ENCODE peak calls at places on chromosomes 16 and 17, in ten cellular contexts. C is T-cell; T is hepatocyte; U is hypothalamus; I is NCI-H460; P is stimulated activated effector memory CD8-positive, alpha-beta T cell treated with anti-CD3 and anti-CD28 coated beads, Interleukin-12 subunit alpha, Interleukin-12 subunit beta, amount 100 ng/mL, for 72 hours; J is NCI-H1436; B is CD4-positive, alpha-beta T cell; F is naive thymus-derived CD4-positive, alpha-beta T cell; N is stimulated activated naive CD4-positive, alpha-beta T cell. V is an unnamed sample.

GRCh38 chr16:72066747-72067146 is 3.7 kb downstream of the HPR start:
- DNase-seq in C (no peak), T (peak; percentile 54), U (no peak), I (peak; percentile 30), P (no peak), J (peak; percentile 7), B (no peak), F (peak; percentile 14), N (no peak), V (peak; percentile 5)

GRCh38 chr16:53598513-53599266 is 95.7 kb upstream of the AKTIP start:
- DNase-seq in C (no peak), T (no peak), U (no peak), I (no peak), P (no peak), J (no peak), B (no peak), F (no peak), N (no peak), V (no peak)

GRCh38 chr17:48143629-48144028 is 36.1 kb downstream of the SNX11 start:
- DNase-seq in C (no peak), T (no peak), U (no peak), I (no peak), P (no peak), J (no peak), B (no peak), F (no peak), N (no peak), V (no peak)

GRCh38 chr17:32916134-32916533 is 11.8 kb upstream of the TMEM98 start:
- DNase-seq in C (no peak), T (no peak), U (no peak), I (no peak), P (no peak), J (no peak), B (no peak), F (no peak), N (no peak), V (no peak)

GRCh38 chr17:43736389-43736788 is 22.2 kb downstream of the SOST start:
- DNase-seq in C (no peak), T (no peak), U (no peak), I (no peak), P (no peak), J (no peak), B (no peak), F (no peak), N (no peak), V (no peak)

GRCh38 chr16:56355786-56356275 is 69.5 kb downstream of the AMFR start:
- DNase-seq in C (no peak), T (no peak), U (no peak), I (no peak), P (no peak), J (no peak), B (no peak), F (no peak), N (no peak), V (no peak)

GRCh38 chr17:18261146-18261515 is 669 bp downstream of the MIEF2 start:
- DNase-seq in C (no peak), T (peak; percentile 83), U (no peak), I (peak; percentile 19), P (no peak), J (no peak), B (no peak), F (no peak), N (no peak), V (peak; percentile 18)

GRCh38 chr16:84116720-84117481 is at the start of gene MBTPS1:
- DNase-seq in C (peak; percentile 97), T (peak; percentile 99), U (peak; percentile 39), I (peak; percentile 96), P (peak; percentile 98), J (peak; percentile 97), B (peak; percentile 95), F (peak; percentile 98), N (peak; percentile 96), V (peak; percentile 99)

GRCh38 chr17:50363217-50364060 is 9.5 kb downstream of the MRPL27 start:
- DNase-seq in C (no peak), T (no peak), U (no peak), I (no peak), P (peak; percentile 49), J (no peak), B (no peak), F (no peak), N (no peak), V (no peak)

GRCh38 chr17:38982858-38983746 is 15.9 kb upstream of the FBXO47 start:
- DNase-seq in C (peak; percentile 56), T (peak; percentile 76), U (no peak), I (peak; percentile 62), P (peak; percentile 57), J (peak; percentile 75), B (no peak), F (peak; percentile 68), N (peak; percentile 46), V (peak; percentile 63)

GRCh38 chr17:45087496-45087975 is 26.4 kb downstream of the NMT1 start:
- DNase-seq in C (no peak), T (no peak), U (no peak), I (no peak), P (no peak), J (no peak), B (no peak), F (no peak), N (no peak), V (no peak)

GRCh38 chr16:15792563-15792971 is 64.3 kb downstream of the MYH11 start:
- DNase-seq in C (no peak), T (no peak), U (no peak), I (no peak), P (no peak), J (no peak), B (no peak), F (no peak), N (no peak), V (no peak)

GRCh38 chr16:75614247-75614897 is 8.7 kb downstream of the ADAT1 start:
- DNase-seq in C (no peak), T (no peak), U (no peak), I (no peak), P (no peak), J (no peak), B (no peak), F (no peak), N (no peak), V (no peak)

GRCh38 chr17:71522383-71522782 is 598.4 kb upstream of the SOX9 start:
- DNase-seq in C (no peak), T (no peak), U (no peak), I (no peak), P (no peak), J (no peak), B (no peak), F (no peak), N (no peak), V (no peak)

GRCh38 chr16:30155188-30155587 is 28.2 kb upstream of the CORO1A start:
- DNase-seq in C (no peak), T (no peak), U (no peak), I (no peak), P (no peak), J (no peak), B (no peak), F (no peak), N (no peak), V (no peak)

GRCh38 chr16:30509081-30509480 is 17.3 kb downstream of the ZNF768 start:
- DNase-seq in C (no peak), T (no peak), U (no peak), I (no peak), P (no peak), J (no peak), B (no peak), F (no peak), N (no peak), V (no peak)

GRCh38 chr16:29819506-29819905 is 756 bp upstream of the MVP start:
- DNase-seq in C (no peak), T (no peak), U (no peak), I (no peak), P (no peak), J (no peak), B (no peak), F (no peak), N (no peak), V (no peak)

GRCh38 chr16:3687792-3688191 is 29.5 kb downstream of the TRAP1 start:
- DNase-seq in C (no peak), T (no peak), U (no peak), I (no peak), P (no peak), J (no peak), B (no peak), F (no peak), N (no peak), V (no peak)

GRCh38 chr17:41325126-41325525 is 9.6 kb upstream of the KRTAP17-1 start:
- DNase-seq in C (no peak), T (no peak), U (no peak), I (no peak), P (no peak), J (no peak), B (no peak), F (no peak), N (no peak), V (no peak)

GRCh38 chr16:17068524-17068923 is 402.2 kb downstream of the XYLT1 start:
- DNase-seq in C (no peak), T (no peak), U (no peak), I (no peak), P (no peak), J (no peak), B (no peak), F (no peak), N (no peak), V (no peak)

GRCh38 chr16:1543085-1543896 is 9.8 kb downstream of the TMEM204 start:
- DNase-seq in C (peak; percentile 35), T (no peak), U (no peak), I (peak; percentile 21), P (peak; percentile 63), J (no peak), B (no peak), F (peak; percentile 23), N (no peak), V (peak; percentile 20)

GRCh38 chr16:27698266-27698665 is 148.3 kb downstream of the KATNIP start:
- DNase-seq in C (no peak), T (no peak), U (no peak), I (no peak), P (no peak), J (no peak), B (no peak), F (no peak), N (no peak), V (no peak)

GRCh38 chr17:21313320-21313719 is 28.8 kb downstream of the MAP2K3 start:
- DNase-seq in C (no peak), T (no peak), U (no peak), I (no peak), P (no peak), J (no peak), B (no peak), F (no peak), N (no peak), V (no peak)

GRCh38 chr17:27049104-27049784 is 244.7 kb upstream of the WSB1 start:
- DNase-seq in C (no peak), T (no peak), U (no peak), I (no peak), P (no peak), J (no peak), B (no peak), F (no peak), N (no peak), V (no peak)

GRCh38 chr16:52469775-52470174 is 77.2 kb downstream of the TOX3 start:
- DNase-seq in C (no peak), T (peak; percentile 54), U (no peak), I (no peak), P (no peak), J (peak; percentile 44), B (no peak), F (no peak), N (no peak), V (no peak)

GRCh38 chr17:81064746-81065475 is 30.0 kb downstream of the BAIAP2 start:
- DNase-seq in C (no peak), T (peak; percentile 75), U (no peak), I (no peak), P (no peak), J (no peak), B (no peak), F (no peak), N (no peak), V (no peak)

GRCh38 chr16:68574479-68574878 is 35.4 kb downstream of the ZFP90 start:
- DNase-seq in C (no peak), T (no peak), U (no peak), I (no peak), P (no peak), J (no peak), B (no peak), F (no peak), N (no peak), V (no peak)

GRCh38 chr17:80650751-80651173 is 106.1 kb downstream of the RPTOR start:
- DNase-seq in C (no peak), T (no peak), U (no peak), I (no peak), P (no peak), J (no peak), B (no peak), F (no peak), N (no peak), V (no peak)

V was measured in immature natural killer cell.